ENCODE peak calls at places on chromosomes 16 and 17, in seven cellular contexts. K, U, F, M, S, V and X are unnamed samples.

GRCh38 chr17:12034538-12034937 is 13.9 kb downstream of the MAP2K4 start:
- DNase-seq in M (no peak), S (no peak), F (no peak), U (no peak), K (no peak), V (no peak), X (no peak)

GRCh38 chr16:12097523-12098428 is 121.2 kb downstream of the SNX29 start:
- DNase-seq in K (peak; percentile 58), V (peak; percentile 45), S (peak; percentile 78), U (peak; percentile 13), M (no peak), F (no peak), X (no peak)

GRCh38 chr16:81204794-81205680 is 33.5 kb upstream of the BCO1 start:
- DNase-seq in K (peak; percentile 80), F (no peak), V (peak; percentile 64), U (peak; percentile 36), M (no peak), S (peak; percentile 83), X (peak; percentile 12)

GRCh38 chr17:7133424-7133823 is 18.8 kb upstream of the ASGR2 start:
- DNase-seq in V (no peak), F (peak; percentile 72), U (peak; percentile 32), S (no peak), K (peak; percentile 43), M (no peak), X (no peak)

GRCh38 chr17:752620-753219 is 656 bp upstream of the GEMIN4 start:
- DNase-seq in M (no peak), U (peak; percentile 60), S (peak; percentile 73), V (peak; percentile 48), K (peak; percentile 68), F (no peak), X (no peak)

GRCh38 chr17:80212962-80213650 is 7.0 kb downstream of the SGSH start:
- DNase-seq in M (no peak), K (no peak), F (no peak), S (no peak), U (no peak), V (no peak), X (no peak)

GRCh38 chr17:57357392-57357784 is 101.1 kb downstream of the MSI2 start:
- DNase-seq in F (peak; percentile 64), U (peak; percentile 53), V (peak; percentile 52), M (peak; percentile 48), S (no peak), K (peak; percentile 23), X (no peak)

GRCh38 chr16:284204-285120 is 1.5 kb downstream of the PDIA2 start:
- DNase-seq in S (no peak), U (no peak), M (no peak), K (no peak), V (no peak), F (no peak), X (no peak)

GRCh38 chr16:2090819-2091721 is 43.3 kb downstream of the TSC2 start:
- DNase-seq in K (peak; percentile 95), S (no peak), V (peak; percentile 46), M (no peak), U (peak; percentile 93), F (no peak), X (no peak)

GRCh38 chr17:80422276-80422675 is 7.3 kb downstream of the ENDOV start:
- DNase-seq in K (no peak), U (no peak), M (no peak), F (no peak), S (no peak), V (no peak), X (no peak)

GRCh38 chr16:66606000-66606751 is 1.7 kb downstream of the CMTM3 start:
- DNase-seq in F (peak; percentile 75), V (no peak), M (no peak), K (no peak), S (no peak), U (no peak), X (no peak)

GRCh38 chr16:81385031-81385756 is 59.4 kb upstream of the CMIP start:
- DNase-seq in S (no peak), K (no peak), U (no peak), F (no peak), V (no peak), M (no peak), X (no peak)

GRCh38 chr17:81871387-81872120 is 417 bp upstream of the ARHGDIA start:
- DNase-seq in S (peak; percentile 84), V (peak; percentile 85), F (peak; percentile 95), K (peak; percentile 96), M (peak; percentile 74), U (peak; percentile 96), X (peak; percentile 63)

GRCh38 chr16:19524866-19525723 is 1.4 kb downstream of the CCP110 start:
- DNase-seq in S (peak; percentile 16), F (no peak), V (peak; percentile 7), M (no peak), U (no peak), K (peak; percentile 24), X (no peak)

GRCh38 chr17:27284811-27285415 is 9.0 kb upstream of the WSB1 start:
- DNase-seq in V (no peak), K (no peak), S (no peak), U (no peak), F (no peak), M (no peak), X (no peak)

GRCh38 chr16:71792176-71792575 is 16.5 kb downstream of the AP1G1 start:
- DNase-seq in K (no peak), V (no peak), M (no peak), S (peak; percentile 21), U (no peak), F (no peak), X (no peak)

GRCh38 chr17:42895185-42895555 is 5.4 kb upstream of the G6PC1 start:
- DNase-seq in K (peak; percentile 55), F (no peak), U (peak; percentile 52), M (peak; percentile 46), S (peak; percentile 96), V (peak; percentile 82), X (no peak)

GRCh38 chr16:70252355-70252988 is 732 bp upstream of the EXOSC6 start:
- DNase-seq in S (peak; percentile 18), V (no peak), U (no peak), F (no peak), M (no peak), K (no peak), X (no peak)

GRCh38 chr17:20228410-20228809 is 219.3 kb downstream of the SPECC1 start:
- DNase-seq in U (no peak), F (no peak), K (no peak), M (no peak), V (no peak), S (peak; percentile 1), X (no peak)

GRCh38 chr17:4739122-4740024 is at the start of the genes CXCL16 and ZMYND15:
- DNase-seq in F (peak; percentile 66), V (peak; percentile 28), U (peak; percentile 83), M (no peak), K (peak; percentile 90), S (peak; percentile 33), X (no peak)

GRCh38 chr16:83338941-83339340 is 468.8 kb upstream of the HSBP1 start:
- DNase-seq in K (no peak), M (no peak), S (no peak), V (peak; percentile 12), U (no peak), F (no peak), X (no peak)

GRCh38 chr17:65013613-65014391 is 42.7 kb downstream of the GNA13 start:
- DNase-seq in K (peak; percentile 33), M (no peak), S (peak; percentile 89), U (no peak), V (peak; percentile 92), F (no peak), X (no peak)

GRCh38 chr16:75244844-75245758 is 6.3 kb downstream of the BCAR1 start:
- DNase-seq in K (peak; percentile 94), V (peak; percentile 99), F (peak; percentile 57), U (peak; percentile 74), S (peak; percentile 93), M (peak; percentile 88), X (no peak)

GRCh38 chr16:4393243-4393606 is 21.6 kb downstream of the VASN start:
- DNase-seq in U (no peak), K (no peak), S (peak; percentile 65), V (no peak), M (no peak), F (no peak), X (no peak)

GRCh38 chr16:88771294-88771772 is 13.7 kb downstream of the PIEZO1 start:
- DNase-seq in S (no peak), F (no peak), M (no peak), K (no peak), U (no peak), V (no peak), X (no peak)

GRCh38 chr16:88772871-88773811 is 11.9 kb downstream of the PIEZO1 start:
- DNase-seq in F (no peak), K (peak; percentile 83), U (peak; percentile 66), V (peak; percentile 90), S (peak; percentile 86), M (peak; percentile 26), X (no peak)

GRCh38 chr16:88769617-88770458 is 15.2 kb downstream of the PIEZO1 start:
- DNase-seq in M (no peak), K (peak; percentile 86), S (no peak), F (peak; percentile 77), U (peak; percentile 61), V (peak; percentile 39), X (no peak)

GRCh38 chr16:88768041-88768876 is 16.8 kb downstream of the PIEZO1 start:
- DNase-seq in V (peak; percentile 67), U (peak; percentile 60), F (no peak), S (peak; percentile 69), M (no peak), K (peak; percentile 45), X (no peak)

GRCh38 chr16:88770459-88771293 is 14.3 kb downstream of the PIEZO1 start:
- DNase-seq in V (peak; percentile 80), U (peak; percentile 75), S (no peak), F (peak; percentile 49), K (peak; percentile 91), M (no peak), X (no peak)
- H3K4me3 ChIP-seq in V (no peak overlapping the region), U (peak overlapping the region; percentile 23), S (no peak overlapping the region), F (no peak overlapping the region), K (no peak overlapping the region), M (no peak overlapping the region), X (no peak overlapping the region)

GRCh38 chr16:63720848-63721247 is 1401.0 kb downstream of the CDH11 start:
- DNase-seq in F (no peak), M (no peak), S (no peak), K (no peak), U (no peak), V (no peak), X (no peak)
- TF ChIP-seq CTCF in F (no peak), M (no peak), S (peak; percentile 3), K (peak; percentile 23), U (no peak), V (no peak), X (no peak)

GRCh38 chr16:22001591-22001990 is 675 bp upstream of the PDZD9 start:
- DNase-seq in K (no peak), V (peak; percentile 17), F (no peak), M (no peak), U (no peak), S (peak; percentile 65), X (no peak)
- H3K4me3 ChIP-seq in K (no peak overlapping the region), V (no peak overlapping the region), F (no peak overlapping the region), M (peak overlapping the region; percentile 28), U (no peak overlapping the region), S (no peak overlapping the region), X (no peak overlapping the region)

DNA sequence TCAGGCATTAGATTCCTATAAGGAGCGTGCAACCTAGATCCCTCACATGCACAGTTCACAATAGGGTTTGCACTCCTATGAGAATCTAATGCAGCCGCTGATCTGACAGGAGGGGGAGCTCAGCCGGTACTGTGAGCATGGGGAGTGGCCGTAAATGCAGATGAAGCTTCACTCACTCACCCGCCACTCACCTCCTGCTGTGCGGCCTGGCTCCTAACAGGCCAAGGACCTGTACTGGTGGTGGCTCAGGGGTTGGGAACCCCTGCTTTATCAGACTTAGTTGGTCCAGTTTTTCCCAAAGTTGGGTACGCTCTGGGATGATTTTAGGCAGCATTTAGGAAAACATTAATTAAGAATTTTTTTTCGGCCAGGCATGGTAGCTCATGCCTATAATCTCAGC is 103.8 kb downstream of the MARF1 start:
- DNase-seq in M (no peak), K (no peak), U (peak; percentile 15), S (no peak), F (no peak), V (no peak), X (no peak)
- TF ChIP-seq CTCF in M (no peak), K (no peak), U (no peak), S (no peak), F (no peak), V (no peak), X (no peak)